ENCODE peak calls at places on chromosomes 1 and 21, in four cellular contexts. K, W, G and U are unnamed samples.

GRCh38 chr21:46286668-46286982 is 483 bp downstream of the YBEY start:
- DNase-seq in K (no peak), W (no peak), G (no peak), U (no peak)

GRCh38 chr1:227577500-227577899 is 14.1 kb downstream of the ZNF678 start:
- DNase-seq in K (no peak), W (no peak), G (no peak), U (no peak)

GRCh38 chr21:29146726-29147125 is 16.3 kb downstream of the MAP3K7CL start:
- DNase-seq in K (no peak), W (no peak), G (no peak), U (no peak)

GRCh38 chr1:24566266-24566867 is 10.5 kb downstream of the NCMAP start:
- DNase-seq in K (peak), W (no peak), G (no peak), U (no peak)

GRCh38 chr21:25871566-25871965 is 136.8 kb downstream of the GABPA start:
- DNase-seq in K (no peak), W (no peak), G (no peak), U (no peak)

GRCh38 chr1:155125511-155125945 is 2.1 kb upstream of the EFNA1 start:
- DNase-seq in K (no peak), W (peak), G (no peak), U (peak)

GRCh38 chr1:65260851-65261473 is 48.4 kb upstream of the DNAJC6 start:
- DNase-seq in K (no peak), W (peak), G (no peak), U (peak)

GRCh38 chr1:100077525-100077924 is 55.2 kb downstream of the SASS6 start:
- DNase-seq in K (no peak), W (no peak), G (no peak), U (no peak)

GRCh38 chr1:115829023-115829674 is 11.8 kb downstream of the NHLH2 start:
- DNase-seq in K (peak), W (peak), G (peak), U (peak)

GRCh38 chr1:209106237-209106741 is 477.2 kb upstream of the CAMK1G start:
- DNase-seq in K (no peak), W (peak), G (no peak), U (no peak)

GRCh38 chr21:41703857-41704501 is 62.9 kb downstream of the RIPK4 start:
- DNase-seq in K (no peak), W (no peak), G (peak), U (no peak)

GRCh38 chr21:35614412-35614901 is 445.9 kb downstream of the SETD4 start:
- DNase-seq in K (no peak), W (peak), G (no peak), U (peak)

GRCh38 chr1:225860860-225861441 is 21.2 kb downstream of the TMEM63A start:
- DNase-seq in K (no peak), W (no peak), G (no peak), U (no peak)

GRCh38 chr1:192732787-192733186 is 76.1 kb upstream of the RGS2 start:
- DNase-seq in K (no peak), W (no peak), G (no peak), U (no peak)

GRCh38 chr21:15001773-15002647 is 62.8 kb downstream of the NRIP1 start:
- DNase-seq in K (no peak), W (no peak), G (no peak), U (no peak)

GRCh38 chr1:6600410-6601048 is 2.1 kb downstream of the KLHL21 start:
- DNase-seq in K (no peak), W (no peak), G (no peak), U (no peak)

GRCh38 chr1:116824631-116825399 is 70.6 kb downstream of the CD2 start:
- DNase-seq in K (no peak), W (no peak), G (peak), U (no peak)

GRCh38 chr1:151811181-151811580 is 6.0 kb upstream of the LINGO4 start:
- DNase-seq in K (no peak), W (no peak), G (no peak), U (peak)

GRCh38 chr1:6125366-6125765 is 54.8 kb downstream of the CHD5 start:
- DNase-seq in K (peak), W (no peak), G (no peak), U (no peak)

GRCh38 chr1:53134961-53135734 is 7.3 kb downstream of the SLC1A7 start:
- DNase-seq in K (no peak), W (no peak), G (peak), U (no peak)

GRCh38 chr1:63829349-63830327 is 55.8 kb downstream of the ROR1 start:
- DNase-seq in K (no peak), W (no peak), G (peak), U (no peak)

GRCh38 chr1:6859415-6860343 is 74.4 kb downstream of the CAMTA1 start:
- DNase-seq in K (no peak), W (peak), G (peak), U (peak)

GRCh38 chr1:182339684-182340083 is 51.9 kb downstream of the GLUL start:
- DNase-seq in K (no peak), W (no peak), G (no peak), U (no peak)

GRCh38 chr1:174788981-174789380 is 210.8 kb upstream of the CACYBP start:
- DNase-seq in K (no peak), W (peak), G (no peak), U (peak)

GRCh38 chr1:46043491-46044017 is 88.9 kb downstream of the PIK3R3 start:
- DNase-seq in K (no peak), W (no peak), G (no peak), U (no peak)

GRCh38 chr1:161200992-161201827 is 957 bp upstream of the NDUFS2 start:
- DNase-seq in K (no peak), W (no peak), G (peak), U (peak)

GRCh38 chr1:66283583-66284041 is 250.3 kb upstream of the SGIP1 start:
- DNase-seq in K (no peak), W (peak), G (no peak), U (peak)

GRCh38 chr1:36458910-36459309 is 5.3 kb downstream of the MRPS15 start:
- DNase-seq in K (no peak), W (no peak), G (no peak), U (no peak)

GRCh38 chr1:172588296-172589291 is 55.6 kb downstream of the SUCO start:
- DNase-seq in K (no peak), W (peak), G (peak), U (peak)

DNA sequence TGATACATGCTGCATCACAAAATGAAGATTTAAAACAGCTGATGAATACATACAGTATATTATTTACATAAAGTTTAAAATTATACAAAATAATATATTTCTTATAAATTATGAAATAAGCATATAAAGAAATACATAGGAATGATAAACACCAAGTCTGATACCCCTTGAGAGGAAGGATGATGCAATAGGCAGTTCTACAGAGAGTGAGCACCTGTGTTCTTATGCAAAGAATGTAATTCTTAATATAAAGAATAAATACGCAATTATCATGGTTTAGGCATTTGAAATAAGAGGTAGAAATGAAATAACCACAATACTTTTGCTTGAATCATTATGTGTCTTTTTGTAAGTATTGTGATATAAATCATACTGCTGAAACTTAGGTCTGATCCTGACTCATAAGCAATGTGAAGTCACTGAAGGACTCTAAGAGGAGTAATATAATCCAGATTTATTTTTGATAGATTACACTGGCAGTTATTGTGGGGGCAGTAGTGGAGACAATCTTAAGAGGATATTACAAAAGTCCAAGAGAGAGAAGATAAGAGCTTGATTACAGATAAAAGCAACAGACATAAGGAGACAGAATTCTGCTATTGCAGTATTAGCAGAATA is 39.0 kb downstream of the TTLL7 start:
- DNase-seq in K (no peak), W (no peak), G (no peak), U (peak)
- H3K27ac ChIP-seq in K (no peak), W (no peak), G (no peak), U (no peak)

GRCh38 chr1:13482600-13482999 is 31.2 kb downstream of the LRRC38 start:
- DNase-seq in K (no peak), W (no peak), G (no peak), U (no peak)

GRCh38 chr1:13478687-13479086 is 35.1 kb downstream of the LRRC38 start:
- DNase-seq in K (no peak), W (no peak), G (no peak), U (no peak)

GRCh38 chr1:13483946-13484345 is 29.9 kb downstream of the LRRC38 start:
- DNase-seq in K (no peak), W (no peak), G (no peak), U (no peak)

GRCh38 chr1:13479171-13479856 is 34.5 kb downstream of the LRRC38 start:
- DNase-seq in K (no peak), W (no peak), G (no peak), U (no peak)
- H3K27ac ChIP-seq in K (no peak), W (no peak), G (no peak), U (no peak)

GRCh38 chr1:92721886-92722285 is 63.0 kb downstream of the EVI5 start:
- DNase-seq in K (no peak), W (no peak), G (no peak), U (no peak)
- H3K27ac ChIP-seq in K (no peak), W (no peak), G (no peak), U (no peak)

DNA sequence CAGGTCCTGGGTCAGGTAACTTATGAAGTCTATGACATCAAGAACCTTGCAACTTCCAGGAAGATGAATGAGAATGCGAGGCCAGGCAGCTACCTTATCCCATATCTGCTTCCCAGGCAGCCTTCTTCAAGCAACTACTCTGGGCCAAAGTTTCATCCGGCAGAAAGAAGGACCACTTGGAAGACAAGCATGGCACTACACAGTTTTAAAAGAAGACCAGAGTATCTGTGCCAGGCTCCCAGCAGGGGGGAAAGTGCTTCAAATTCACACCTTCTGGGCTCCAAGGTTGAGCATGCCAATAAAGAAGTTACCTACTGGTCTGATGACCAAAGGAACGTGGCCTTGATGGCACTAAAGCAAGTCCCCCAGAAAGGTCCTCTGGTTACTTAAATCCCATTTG is 73.4 kb downstream of the CD46 start:
- DNase-seq in K (no peak), W (no peak), G (no peak), U (no peak)
- H3K27ac ChIP-seq in K (peak), W (peak), G (peak), U (no peak)

GRCh38 chr1:173784997-173785396 is 39.5 kb upstream of the DARS2 start:
- DNase-seq in K (no peak), W (no peak), G (no peak), U (no peak)
- H3K27ac ChIP-seq in K (no peak), W (no peak), G (no peak), U (no peak)

GRCh38 chr1:160093624-160094290 is 4.7 kb downstream of the IGSF8 start:
- DNase-seq in K (no peak), W (no peak), G (no peak), U (no peak)

GRCh38 chr1:160094806-160095205 is 3.6 kb downstream of the IGSF8 start:
- DNase-seq in K (no peak), W (no peak), G (no peak), U (no peak)

GRCh38 chr1:160095382-160096105 is 2.9 kb downstream of the IGSF8 start:
- DNase-seq in K (no peak), W (no peak), G (no peak), U (no peak)

GRCh38 chr1:160093069-160093395 is 5.4 kb downstream of the IGSF8 start:
- DNase-seq in K (no peak), W (no peak), G (no peak), U (no peak)

DNA sequence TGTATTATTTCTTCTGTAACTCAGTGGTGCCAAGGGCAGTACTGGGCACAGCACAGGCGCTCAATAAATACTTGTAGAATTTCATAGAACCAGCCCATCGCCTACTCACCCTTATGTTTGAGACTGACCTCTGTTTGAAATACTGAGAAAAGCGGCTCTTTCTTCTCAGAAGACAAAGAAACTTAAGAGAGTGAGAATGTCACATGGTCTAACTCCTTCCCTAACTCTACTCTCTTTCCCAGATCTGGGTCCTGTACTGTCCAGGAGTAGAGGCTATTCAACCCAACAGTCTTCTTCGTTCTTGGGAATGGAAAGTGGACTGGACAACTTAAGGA is 4.2 kb downstream of the IGSF8 start:
- DNase-seq in K (no peak), W (no peak), G (no peak), U (no peak)
- H3K27ac ChIP-seq in K (no peak), W (no peak), G (no peak), U (no peak)

DNA sequence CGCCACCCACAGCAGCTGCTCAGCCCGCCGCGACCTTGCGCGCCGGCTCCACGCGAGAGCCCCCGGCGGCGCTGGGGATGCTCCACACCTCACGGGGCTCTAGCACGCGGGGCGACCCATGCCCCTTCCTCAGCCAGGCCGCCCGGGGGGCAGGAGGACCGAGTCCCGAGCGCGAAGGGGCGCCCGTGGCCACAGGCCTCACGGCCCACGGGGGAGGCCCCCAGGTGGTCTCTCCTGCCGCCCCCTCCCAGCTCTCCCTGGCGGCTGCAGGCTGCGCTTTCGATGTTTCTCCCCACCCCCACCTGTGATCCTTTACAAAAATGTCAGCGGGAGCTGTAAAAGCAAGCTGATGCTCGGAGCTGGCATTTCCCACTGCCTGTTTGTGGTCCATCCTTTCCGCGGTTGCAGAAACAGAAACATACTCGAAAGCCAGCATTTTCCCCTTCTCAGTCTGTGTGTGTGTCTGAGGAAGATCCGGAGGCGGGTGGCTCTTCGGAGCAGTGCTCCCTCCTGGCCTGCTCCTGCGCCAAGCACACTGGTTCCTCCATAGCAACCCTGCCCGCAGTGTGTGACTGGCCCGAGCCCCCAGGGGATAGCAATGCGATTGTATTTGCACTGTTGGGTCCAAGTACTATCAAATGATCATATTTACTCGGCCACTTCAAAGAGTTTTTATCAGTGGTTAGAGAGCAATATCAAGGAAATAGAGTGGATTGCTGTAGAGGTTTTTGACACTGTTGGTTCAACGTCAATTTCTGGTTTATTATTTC is 2.1 kb downstream of the KIF26B start:
- DNase-seq in K (no peak), W (no peak), G (no peak), U (peak)
- H3K27ac ChIP-seq in K (no peak), W (no peak), G (no peak), U (no peak)